ENCODE peak calls at places on chromosomes 16 and 17, in five cellular contexts. Q, I, Y, E and X are unnamed samples.

GRCh38 chr16:13866073-13866472 is 53.9 kb upstream of the ERCC4 start:
- DNase-seq in I (peak; percentile 51), Y (peak; percentile 71), Q (peak; percentile 73), E (peak; percentile 73), X (peak; percentile 56)

GRCh38 chr16:78638371-78638770 is 538.9 kb downstream of the WWOX start:
- DNase-seq in Y (no peak), I (no peak), Q (no peak), E (no peak), X (no peak)

GRCh38 chr16:69865701-69866100 is 85.4 kb upstream of the CLEC18A start:
- DNase-seq in E (peak; percentile 90), Y (peak; percentile 23), Q (no peak), I (no peak), X (peak; percentile 27)

GRCh38 chr16:50376997-50377396 is 8.2 kb upstream of the BRD7 start:
- DNase-seq in Q (no peak), E (no peak), Y (no peak), I (no peak), X (no peak)

GRCh38 chr16:20051147-20051546 is 22.5 kb downstream of the GPR139 start:
- DNase-seq in Q (no peak), I (no peak), Y (no peak), E (no peak), X (no peak)

GRCh38 chr16:15993541-15993940 is 44.1 kb downstream of the ABCC1 start:
- DNase-seq in I (no peak), Y (no peak), Q (no peak), E (no peak), X (no peak)

GRCh38 chr16:72210571-72210970 is 38.6 kb upstream of the PMFBP1 start:
- DNase-seq in Y (no peak), E (no peak), Q (no peak), I (no peak), X (no peak)

GRCh38 chr17:45347451-45347850 is 30.6 kb upstream of the MAP3K14 start:
- DNase-seq in I (no peak), E (no peak), Y (no peak), Q (no peak), X (no peak)

GRCh38 chr17:32741381-32741780 is 135.5 kb downstream of the MYO1D start:
- DNase-seq in Y (no peak), Q (no peak), E (no peak), I (no peak), X (no peak)

GRCh38 chr17:73335591-73336503 is 24.0 kb upstream of the CDC42EP4 start:
- DNase-seq in E (no peak), Q (peak; percentile 66), Y (no peak), I (no peak), X (no peak)

GRCh38 chr17:38465420-38466345 is 37.4 kb downstream of the ARHGAP23 start:
- DNase-seq in Q (no peak), I (no peak), Y (peak; percentile 71), E (peak; percentile 71), X (peak; percentile 72)

GRCh38 chr17:33982872-33983271 is 272.2 kb upstream of the CCL2 start:
- DNase-seq in I (no peak), Y (no peak), E (no peak), Q (no peak), X (no peak)

GRCh38 chr17:79728169-79728907 is 2.4 kb upstream of the ENPP7 start:
- DNase-seq in E (peak; percentile 91), I (peak; percentile 94), Q (peak; percentile 88), Y (peak; percentile 90), X (peak; percentile 70)

GRCh38 chr16:57284206-57284951 is at the start of gene PLLP:
- DNase-seq in E (peak; percentile 8), Y (no peak), I (no peak), Q (peak; percentile 63), X (no peak)

GRCh38 chr16:4633910-4634635 is 9.4 kb downstream of the MGRN1 start:
- DNase-seq in E (no peak), Y (no peak), I (no peak), Q (no peak), X (no peak)

GRCh38 chr16:47247691-47248090 is 103.9 kb upstream of the NETO2 start:
- DNase-seq in I (no peak), Y (no peak), E (no peak), Q (no peak), X (no peak)

GRCh38 chr17:83187782-83188311 is 108.4 kb downstream of the METRNL start:
- DNase-seq in Q (no peak), Y (no peak), I (no peak), E (no peak), X (no peak)

GRCh38 chr16:3179651-3180050 is 8.4 kb upstream of the OR1F1 start:
- DNase-seq in E (no peak), Q (no peak), I (no peak), Y (no peak), X (no peak)

GRCh38 chr16:89711601-89712475 is 8.9 kb downstream of the VPS9D1 start:
- DNase-seq in E (peak; percentile 50), Y (no peak), I (peak; percentile 87), Q (peak; percentile 68), X (no peak)

GRCh38 chr16:21950782-21951521 is 2.2 kb upstream of the UQCRC2 start:
- DNase-seq in Q (peak; percentile 20), E (peak; percentile 37), I (peak; percentile 53), Y (no peak), X (no peak)

GRCh38 chr17:49576121-49576905 is 642 bp downstream of the NXPH3 start:
- DNase-seq in Q (no peak), E (peak; percentile 24), I (no peak), Y (no peak), X (peak; percentile 66)

GRCh38 chr17:8226536-8227237 is 16.3 kb upstream of the AURKB start:
- DNase-seq in I (no peak), Q (peak; percentile 90), E (peak; percentile 91), Y (peak; percentile 81), X (peak; percentile 52)

GRCh38 chr17:33234930-33235685 is 58.0 kb downstream of the ASIC2 start:
- DNase-seq in I (no peak), E (peak; percentile 97), Y (peak; percentile 48), Q (peak; percentile 38), X (peak; percentile 54)

GRCh38 chr17:45577571-45578279 is 87.2 kb upstream of the PLEKHM1 start:
- DNase-seq in I (no peak), E (no peak), Q (no peak), Y (no peak), X (no peak)

GRCh38 chr16:23423496-23424049 is 29.4 kb downstream of the COG7 start:
- DNase-seq in E (peak; percentile 99), I (no peak), Y (peak; percentile 85), Q (peak; percentile 90), X (peak; percentile 49)

GRCh38 chr16:17377360-17378324 is 93.1 kb downstream of the XYLT1 start:
- DNase-seq in Q (no peak), Y (no peak), I (peak; percentile 73), E (no peak), X (no peak)

GRCh38 chr17:39823407-39824054 is 40.6 kb downstream of the IKZF3 start:
- DNase-seq in E (no peak), I (peak; percentile 71), Y (no peak), Q (no peak), X (no peak)

GRCh38 chr17:68382582-68383085 is 74.7 kb downstream of the WIPI1 start:
- DNase-seq in Q (no peak), I (no peak), E (no peak), Y (no peak), X (no peak)

GRCh38 chr17:36851230-36851629 is 86.0 kb upstream of the LHX1 start:
- DNase-seq in Q (no peak), Y (no peak), E (peak; percentile 45), I (no peak), X (no peak)

GRCh38 chr17:6654816-6655731 is 3.5 kb downstream of the C17orf100 start:
- DNase-seq in Q (peak; percentile 75), E (no peak), I (no peak), Y (no peak), X (no peak)

DNA sequence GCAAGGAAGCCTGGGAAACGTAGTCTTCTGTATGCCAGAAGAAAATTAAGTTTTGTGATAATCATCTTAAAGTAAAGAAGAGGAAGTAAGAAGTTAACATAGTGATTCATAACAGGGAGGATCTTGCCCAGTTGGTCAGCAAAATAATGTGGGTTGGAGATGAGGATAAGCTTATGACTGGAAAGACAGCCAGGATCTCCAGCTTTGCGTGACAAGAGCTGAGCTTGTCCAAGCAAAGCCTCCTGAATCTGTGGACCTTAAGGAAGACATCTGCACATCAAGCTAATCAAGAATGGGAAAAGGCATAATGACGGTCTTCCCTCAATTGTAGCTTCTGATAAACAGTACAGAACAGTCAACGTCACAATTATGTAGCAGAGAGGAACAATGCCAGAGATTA is 744.7 kb upstream of the GOT2 start:
- DNase-seq in Y (no peak), Q (no peak), I (no peak), E (peak; percentile 12), X (no peak)
- H3K9me3 ChIP-seq in Y (peaks cover 11% of the 10 kb centered on the region), Q (no peaks in the 10 kb centered on the region), I (no peaks in the 10 kb centered on the region), E (no peaks in the 10 kb centered on the region), X (peaks cover 21% of the 10 kb centered on the region)

GRCh38 chr16:75317101-75317522 is 65.7 kb upstream of the BCAR1 start:
- DNase-seq in E (no peak), Y (peak; percentile 66), I (no peak), Q (no peak), X (peak; percentile 20)

GRCh38 chr16:75318737-75319136 is 67.3 kb upstream of the BCAR1 start:
- DNase-seq in I (no peak), Q (no peak), Y (no peak), E (no peak), X (no peak)

GRCh38 chr16:75320435-75320834 is 69.0 kb upstream of the BCAR1 start:
- DNase-seq in Q (no peak), E (no peak), I (peak; percentile 16), Y (peak; percentile 21), X (no peak)

GRCh38 chr16:75322706-75323105 is 71.3 kb upstream of the BCAR1 start:
- DNase-seq in Y (no peak), Q (no peak), I (no peak), E (peak; percentile 64), X (no peak)

DNA sequence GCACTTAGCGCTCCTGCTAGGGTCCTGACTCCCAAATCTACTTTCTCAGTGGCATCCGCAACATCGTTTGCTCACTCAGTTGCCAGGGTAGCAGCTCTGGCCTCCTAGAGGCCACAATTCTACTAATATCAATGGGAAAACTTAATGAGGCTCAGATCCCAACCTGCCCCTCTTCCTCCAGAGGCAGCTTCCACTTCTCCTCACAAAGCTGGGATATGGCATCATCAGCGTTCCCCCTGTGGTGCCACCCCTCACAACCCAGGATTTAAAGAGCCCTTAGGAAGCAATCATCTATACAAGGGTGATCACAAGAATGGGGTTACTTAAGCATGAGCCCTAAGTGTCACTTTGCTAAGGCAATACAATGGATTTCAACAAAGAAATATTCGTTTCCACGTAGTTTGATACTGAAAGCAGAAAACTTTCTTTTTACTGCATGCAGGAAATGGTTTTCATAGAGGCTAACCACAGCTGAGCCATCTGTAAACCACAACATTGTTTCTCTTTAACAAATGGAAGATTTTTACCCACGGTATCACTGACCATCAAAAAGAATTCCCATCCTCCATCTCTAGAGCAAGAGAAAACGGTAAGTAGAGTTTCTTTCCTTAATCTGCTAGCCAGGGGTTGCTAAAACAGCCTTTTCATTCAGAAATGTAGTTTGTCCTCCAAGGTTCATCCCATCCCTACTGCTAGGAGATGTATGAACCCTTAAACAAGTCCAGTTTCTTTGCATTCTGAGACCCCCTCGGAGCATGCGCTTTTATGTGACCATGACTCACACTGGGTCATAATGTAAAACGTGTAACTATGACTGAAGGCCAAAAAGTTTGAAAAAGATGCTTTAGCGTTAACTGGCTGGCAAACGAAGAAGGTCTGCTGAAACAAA is 68.3 kb upstream of the BCAR1 start:
- DNase-seq in Q (no peak), E (peak; percentile 92), I (peak; percentile 42), Y (no peak), X (no peak)
- H3K27ac ChIP-seq in Q (peak overlapping the region; percentile 12), E (peak overlapping the region; percentile 100), I (no peak overlapping the region), Y (no peak overlapping the region), X (no peak overlapping the region)

GRCh38 chr16:87369117-87369775 is 14.3 kb downstream of the FBXO31 start:
- DNase-seq in Y (no peak), Q (no peak), I (no peak), E (no peak), X (no peak)
- H3K4me3 ChIP-seq in Y (no peak overlapping the region), Q (no peak overlapping the region), I (no peak overlapping the region), E (no peak overlapping the region), X (no peak overlapping the region)

GRCh38 chr17:22490399-22490798 is 798.1 kb downstream of the KCNJ18 start:
- DNase-seq in E (no peak), Q (no peak), Y (no peak), I (no peak), X (no peak)
- H3K9me3 ChIP-seq in E (peaks cover 31% of the 10 kb centered on the region), Q (no peaks in the 10 kb centered on the region), Y (peaks cover 22% of the 10 kb centered on the region), I (no peaks in the 10 kb centered on the region), X (peaks cover 15% of the 10 kb centered on the region)